ENCODE peak calls at places on chromosome 13, in seven cellular contexts. N is upper lobe of left lung, Z is heart left ventricle, W is adrenal gland, L is uterus, E is HepG2, U is stomach. R is an unnamed sample.

GRCh38 chr13:63351533-63351932 is 1935.9 kb upstream of the PCDH20 start:
- DNase-seq in U (no peak), W (no peak), N (no peak), L (no peak), E (no peak), Z (no peak), R (no peak)

GRCh38 chr13:114049026-114049425 is 75.2 kb upstream of the C13orf46 start:
- DNase-seq in Z (peak; percentile 22), E (no peak), U (no peak), N (no peak), L (no peak), W (no peak), R (no peak)

GRCh38 chr13:33636955-33637670 is 180.8 kb upstream of the RFC3 start:
- DNase-seq in N (no peak), E (no peak), L (no peak), U (no peak), Z (no peak), W (no peak), R (no peak)

GRCh38 chr13:113938716-113939115 is 35.2 kb downstream of the C13orf46 start:
- DNase-seq in L (no peak), N (no peak), E (no peak), U (no peak), W (no peak), Z (no peak), R (no peak)

GRCh38 chr13:74134777-74135305 is 637 bp upstream of the KLF12 start:
- DNase-seq in Z (peak; percentile 66), E (no peak), U (peak; percentile 67), N (peak; percentile 92), L (peak; percentile 30), W (peak; percentile 31), R (peak; percentile 51)

GRCh38 chr13:85368686-85369085 is 430.5 kb downstream of the SLITRK6 start:
- DNase-seq in U (no peak), E (no peak), L (no peak), W (no peak), N (no peak), Z (no peak), R (no peak)

GRCh38 chr13:62038214-62038613 is 622.6 kb upstream of the PCDH20 start:
- DNase-seq in W (no peak), L (no peak), Z (no peak), N (no peak), E (no peak), U (no peak), R (no peak)

GRCh38 chr13:86792153-86792651 is 879.0 kb upstream of the SLITRK5 start:
- DNase-seq in N (peak; percentile 73), Z (no peak), E (no peak), L (no peak), U (no peak), W (no peak), R (no peak)

GRCh38 chr13:32426981-32427851 is 714 bp downstream of the N4BP2L1 start:
- DNase-seq in E (no peak), Z (peak; percentile 44), U (peak; percentile 57), W (peak; percentile 63), N (peak; percentile 92), L (peak; percentile 64), R (peak; percentile 78)

GRCh38 chr13:103386341-103386740 is 320.1 kb upstream of the SLC10A2 start:
- DNase-seq in L (no peak), W (peak; percentile 47), E (no peak), Z (peak; percentile 26), N (no peak), U (no peak), R (no peak)

GRCh38 chr13:84917252-84917878 is 881.9 kb downstream of the SLITRK6 start:
- DNase-seq in N (no peak), W (no peak), E (peak; percentile 8), Z (no peak), U (no peak), L (no peak), R (no peak)

DNA sequence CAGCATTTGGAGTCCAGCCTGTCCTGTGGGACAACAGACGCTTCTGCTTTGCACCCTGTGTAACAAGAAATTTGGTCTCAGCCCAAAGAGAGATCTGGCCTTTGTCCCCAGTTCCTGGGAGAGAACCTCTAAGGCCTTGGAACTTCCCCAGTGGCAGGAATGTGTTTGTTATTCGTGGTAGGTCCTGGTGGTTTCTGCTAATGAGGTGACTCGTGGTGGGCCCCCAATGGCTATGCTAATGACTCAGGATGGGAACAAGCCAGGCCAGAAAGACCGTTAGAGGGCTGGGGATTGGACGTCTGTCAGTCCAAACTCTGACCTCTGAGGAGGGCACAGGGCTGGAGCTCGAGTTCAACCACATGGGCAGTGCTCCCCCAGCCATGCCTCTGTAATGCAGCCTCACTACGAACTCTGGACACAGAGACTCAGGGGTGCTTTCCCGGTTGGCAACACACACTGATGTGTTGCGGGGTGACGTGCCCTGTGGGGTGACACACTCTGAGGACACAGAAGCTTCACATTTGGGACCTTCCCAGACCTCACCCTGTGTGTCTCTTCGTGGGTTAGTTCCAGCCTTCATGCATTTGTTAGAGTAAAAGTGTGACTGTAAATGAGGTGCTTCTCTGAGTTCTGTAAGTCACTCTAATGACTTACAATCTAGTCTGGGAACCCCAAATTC is 38.9 kb downstream of the TEX29 start:
- DNase-seq in Z (no peak), N (no peak), U (peak; percentile 16), E (no peak), L (no peak), W (no peak), R (no peak)
- TF ChIP-seq CTCF in Z (no peak), N (no peak), U (no peak), E (no peak), L (no peak), W (no peak), R (no peak)

DNA sequence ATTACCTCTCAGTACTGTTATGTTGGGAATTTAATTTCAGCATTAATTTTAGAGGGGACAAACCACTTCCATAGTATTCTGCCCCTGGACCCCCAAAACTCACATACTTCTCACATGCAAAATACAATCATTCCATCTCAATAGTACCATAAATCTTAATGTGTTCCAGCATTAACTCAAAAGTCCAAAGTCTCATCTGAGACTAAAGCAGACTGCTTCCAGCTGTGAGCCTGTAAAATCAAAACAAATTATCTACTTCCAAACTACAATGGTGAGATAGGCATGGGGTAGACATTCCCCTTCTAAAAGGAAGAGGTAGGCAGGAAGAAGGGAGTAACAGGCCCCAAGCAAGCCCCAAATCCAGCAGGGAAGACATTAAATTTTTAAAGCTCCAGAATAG is 9.4 kb upstream of the FGF9 start:
- DNase-seq in Z (no peak), W (no peak), N (no peak), E (no peak), U (no peak), L (no peak), R (no peak)
- H3K36me3 ChIP-seq in Z (no peaks in the 10 kb centered on the region), W (no peaks in the 10 kb centered on the region), N (no peaks in the 10 kb centered on the region), E (no peaks in the 10 kb centered on the region), U (no peaks in the 10 kb centered on the region), L (no peaks in the 10 kb centered on the region), R (no peaks in the 10 kb centered on the region)

GRCh38 chr13:91355099-91355825 is 7.8 kb downstream of the MIR17HG start:
- DNase-seq in W (no peak), N (no peak), L (no peak), E (no peak), Z (no peak), U (no peak), R (no peak)
- TF ChIP-seq POLR2A in W (no peak), N (no peak), L (no peak), E (peak; percentile 68), Z (no peak), U (no peak), R (no peak)

DNA sequence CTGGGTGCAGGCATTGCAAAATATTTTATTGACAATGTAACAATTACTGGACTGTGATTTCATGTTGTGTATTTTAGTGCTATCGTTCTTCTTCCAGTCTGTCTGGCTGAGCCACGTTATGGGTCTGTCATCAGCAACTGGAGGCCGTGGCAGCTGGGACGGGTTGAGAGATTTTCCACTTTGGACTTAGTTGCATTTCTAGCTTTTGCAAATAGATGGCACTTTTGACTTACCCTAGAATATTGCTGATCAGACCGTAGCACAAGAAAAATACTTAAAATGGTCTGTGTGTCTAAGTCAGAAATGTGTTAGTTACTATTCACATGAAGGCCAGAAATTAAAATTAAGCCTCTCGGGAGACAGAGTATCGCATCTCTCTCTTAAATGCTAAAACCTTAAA is 211.1 kb downstream of the TEX29 start:
- DNase-seq in L (no peak), Z (no peak), E (no peak), W (no peak), N (no peak), U (no peak), R (no peak)
- TF ChIP-seq CTCF in L (no peak), Z (peak; percentile 47), E (peak; percentile 44), W (no peak), N (no peak), U (no peak), R (no peak)

GRCh38 chr13:45015300-45015699 is 26.0 kb downstream of the GPALPP1 start:
- DNase-seq in W (no peak), U (no peak), L (no peak), N (no peak), E (no peak), Z (no peak), R (no peak)

GRCh38 chr13:45016792-45017425 is 27.6 kb downstream of the GPALPP1 start:
- DNase-seq in L (no peak), Z (no peak), W (no peak), U (no peak), N (no peak), E (no peak), R (no peak)

GRCh38 chr13:45024847-45025246 is 35.5 kb downstream of the GPALPP1 start:
- DNase-seq in Z (no peak), U (no peak), W (no peak), E (no peak), L (no peak), N (no peak), R (no peak)

DNA sequence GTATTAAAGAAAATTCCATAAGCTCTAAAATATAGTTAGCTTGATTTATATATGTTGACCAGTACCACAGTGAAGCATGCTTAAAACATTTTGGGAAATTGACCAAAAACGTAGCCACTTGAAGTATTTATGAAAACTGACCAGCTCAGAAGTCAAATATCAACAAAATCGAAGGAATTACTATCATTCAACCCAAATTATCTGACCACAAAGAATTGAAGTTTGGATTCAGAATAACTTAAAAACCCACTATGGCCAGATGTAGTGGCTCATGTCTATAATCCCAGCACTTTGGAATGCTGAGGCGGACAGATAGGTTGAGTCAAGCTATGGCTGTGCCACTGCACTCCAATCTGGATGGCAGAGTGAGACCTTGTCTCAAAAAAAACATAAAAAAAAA is 31.9 kb downstream of the GPALPP1 start:
- DNase-seq in N (no peak), U (no peak), W (no peak), L (no peak), Z (no peak), E (no peak), R (no peak)
- H3K36me3 ChIP-seq in N (peaks cover 16% of the 10 kb centered on the region), U (peaks cover 83% of the 10 kb centered on the region), W (peaks cover 38% of the 10 kb centered on the region), L (no peaks in the 10 kb centered on the region), Z (no peaks in the 10 kb centered on the region), E (no peaks in the 10 kb centered on the region), R (no peaks in the 10 kb centered on the region)

DNA sequence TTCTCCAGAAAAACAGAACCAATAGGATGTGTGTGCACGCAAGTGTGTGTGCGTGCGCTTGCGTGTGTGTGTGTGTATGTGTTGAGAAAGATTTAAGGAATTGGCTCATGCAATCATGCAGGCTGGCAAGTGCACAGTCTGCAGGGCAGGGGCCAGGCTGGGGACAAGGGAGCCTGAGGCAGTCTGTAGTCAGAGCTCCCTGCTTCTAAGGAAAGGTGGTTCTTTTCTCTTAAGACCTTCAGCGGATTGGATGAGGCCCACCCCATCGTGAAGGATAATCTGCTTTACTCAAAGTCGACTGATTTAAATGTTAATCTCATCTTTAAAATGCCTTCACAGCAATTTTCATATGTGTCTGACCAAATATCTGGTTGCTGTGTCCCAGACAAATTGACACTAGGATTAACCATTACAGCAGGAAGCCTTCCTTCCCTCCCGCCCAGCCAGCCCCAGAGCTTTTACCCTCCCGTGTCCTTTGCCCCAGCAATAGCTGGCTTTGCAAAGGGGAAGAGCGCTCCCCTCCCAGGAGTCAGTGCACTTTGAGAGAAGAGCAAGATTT is 15.0 kb upstream of the NAXD start:
- DNase-seq in E (no peak), W (no peak), N (no peak), L (no peak), U (no peak), Z (no peak), R (no peak)
- TF ChIP-seq POLR2A in E (no peak), W (no peak), N (no peak), L (no peak), U (no peak), Z (no peak), R (no peak)